ENCODE peak calls at places on chromosome 4, in six cellular contexts. A is neural progenitor cell, F is mucosa of descending colon, W is ovary, O is tibial artery, V is kidney epithelial cell. C is an unnamed sample.

GRCh38 chr4:80180743-80181142 is 16.6 kb upstream of the PRDM8 start:
- DNase-seq in A (no peak), O (no peak), F (no peak), W (no peak), V (no peak), C (no peak)

GRCh38 chr4:57162499-57163019 is 52.4 kb upstream of the IGFBP7 start:
- DNase-seq in V (no peak), W (no peak), O (no peak), A (no peak), F (no peak), C (no peak)

GRCh38 chr4:89158884-89159503 is 47.7 kb downstream of the TIGD2 start:
- DNase-seq in F (no peak), A (peak), V (no peak), O (no peak), W (no peak), C (no peak)

GRCh38 chr4:113052379-113052951 is 3.0 kb downstream of the ANK2 start:
- DNase-seq in W (peak), F (no peak), V (peak), O (no peak), A (no peak), C (no peak)

GRCh38 chr4:189204616-189205015 is 736.1 kb upstream of the FRG1 start:
- DNase-seq in A (no peak), O (no peak), F (no peak), W (no peak), V (no peak), C (no peak)

GRCh38 chr4:142285222-142285583 is 560.9 kb downstream of the INPP4B start:
- DNase-seq in A (no peak), F (no peak), V (no peak), W (no peak), O (no peak), C (no peak)

GRCh38 chr4:20172070-20172760 is 79.5 kb upstream of the SLIT2 start:
- DNase-seq in O (no peak), A (no peak), F (no peak), V (no peak), W (no peak), C (no peak)

GRCh38 chr4:54513231-54513630 is 144.5 kb upstream of the KIT start:
- DNase-seq in F (no peak), O (peak), V (no peak), W (no peak), A (no peak), C (no peak)

GRCh38 chr4:25172964-25173917 is 13.0 kb upstream of the SEPSECS start:
- DNase-seq in V (peak), O (peak), A (no peak), W (no peak), F (no peak), C (no peak)

DNA sequence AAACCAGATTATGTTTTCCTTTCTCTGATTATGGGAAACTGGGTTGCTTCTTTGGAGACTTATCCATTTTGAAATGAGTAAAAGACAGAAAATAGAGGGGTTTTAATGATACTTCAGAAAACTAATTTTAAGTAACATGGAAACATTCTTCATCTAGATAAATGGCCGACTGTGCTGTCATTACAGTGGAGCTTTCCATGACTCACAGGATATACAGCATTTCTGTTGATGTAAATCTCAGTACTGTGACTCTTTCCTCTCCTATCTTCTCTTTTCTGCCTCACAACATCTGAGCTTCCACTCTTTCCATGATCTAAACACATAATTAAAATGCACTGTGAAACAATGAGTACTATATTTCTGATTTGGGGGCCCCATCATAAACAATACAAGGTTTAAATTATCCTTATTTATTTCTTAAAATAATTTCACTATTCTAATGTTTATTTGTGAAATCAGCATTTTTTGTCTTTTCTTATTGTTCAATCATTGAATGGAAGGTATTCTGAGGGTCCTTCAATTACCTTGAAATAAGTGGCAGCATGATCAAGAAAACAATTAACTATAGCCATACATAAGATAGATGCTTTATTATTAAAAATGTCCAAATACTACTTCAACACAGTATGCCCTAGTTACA is 19.3 kb downstream of the SEC24D start:
- DNase-seq in A (no peak), O (no peak), W (no peak), F (no peak), V (no peak), C (no peak)
- TF ChIP-seq CTCF in A (no peak), O (no peak), W (no peak), F (no peak), V (no peak), C (no peak)

GRCh38 chr4:148852092-148852699 is 410.0 kb upstream of the NR3C2 start:
- DNase-seq in W (no peak), F (no peak), A (no peak), O (no peak), V (no peak), C (no peak)
- TF ChIP-seq CTCF in W (no peak), F (no peak), A (peak), O (no peak), V (no peak), C (no peak)

DNA sequence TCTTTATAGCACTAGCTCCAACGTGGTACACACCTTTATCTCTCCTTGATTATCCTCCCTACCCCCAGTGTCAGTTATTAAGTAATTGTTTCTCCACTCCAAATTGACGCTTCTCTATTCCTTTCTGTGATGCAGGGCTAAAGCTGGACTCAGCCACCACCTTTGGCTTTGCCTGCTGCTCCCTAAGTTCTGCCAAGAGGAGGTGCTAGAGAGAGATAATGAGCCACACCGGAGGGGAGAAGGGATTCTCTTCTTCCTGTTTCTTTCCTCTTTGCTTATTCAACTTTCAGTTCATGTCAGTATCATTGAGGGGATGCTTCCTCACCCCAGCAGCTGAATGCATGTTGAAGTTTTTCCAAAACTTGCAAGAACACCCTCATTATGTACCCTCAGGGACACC is 176.5 kb downstream of the GBA3 start:
- DNase-seq in W (no peak), V (no peak), F (no peak), A (peak), O (no peak), C (no peak)
- TF ChIP-seq CTCF in W (no peak), V (peak), F (no peak), A (peak), O (no peak), C (no peak)

DNA sequence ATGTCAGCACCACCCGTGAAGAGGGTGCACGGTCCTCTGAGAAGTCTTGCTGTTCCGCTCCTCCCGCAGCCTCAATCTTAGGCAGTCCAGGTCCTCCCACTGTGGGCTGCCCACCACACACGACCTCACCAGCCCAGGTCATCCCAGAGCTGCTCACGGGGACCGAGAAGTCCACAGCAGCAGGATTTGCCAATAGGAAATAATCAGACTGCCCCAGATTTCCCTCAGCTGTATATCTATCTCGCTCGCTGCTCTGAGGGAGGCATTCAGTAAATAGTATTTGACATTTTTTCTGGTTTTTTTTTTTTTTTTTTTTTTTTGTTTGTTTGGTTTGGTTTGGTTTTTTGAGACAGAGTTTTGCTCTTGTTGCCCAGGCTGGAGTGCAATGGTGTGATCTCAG is 83.8 kb downstream of the STOX2 start:
- DNase-seq in W (no peak), V (no peak), F (no peak), A (no peak), O (no peak), C (no peak)
- TF ChIP-seq CTCF in W (no peak), V (no peak), F (no peak), A (no peak), O (no peak), C (no peak)

GRCh38 chr4:26360273-26360672 is 39.5 kb downstream of the RBPJ start:
- DNase-seq in F (no peak), O (no peak), A (no peak), V (no peak), W (no peak), C (no peak)
- TF ChIP-seq CTCF in F (no peak), O (no peak), A (no peak), V (no peak), W (no peak), C (no peak)

GRCh38 chr4:47330856-47331255 is 132.6 kb downstream of the COMMD8 start:
- DNase-seq in F (no peak), A (no peak), V (no peak), O (no peak), W (no peak), C (no peak)
- TF ChIP-seq CTCF in F (no peak), A (no peak), V (no peak), O (no peak), W (no peak), C (no peak)

GRCh38 chr4:15964159-15964558 is 1.2 kb upstream of the FGFBP2 start:
- DNase-seq in V (no peak), W (no peak), A (no peak), F (no peak), O (no peak), C (no peak)

GRCh38 chr4:15961778-15962510 is 1.0 kb downstream of the FGFBP2 start:
- DNase-seq in O (no peak), A (no peak), F (no peak), V (no peak), W (no peak), C (no peak)

GRCh38 chr4:15963568-15963967 is 593 bp upstream of the FGFBP2 start:
- DNase-seq in A (no peak), V (no peak), F (no peak), O (no peak), W (no peak), C (no peak)

GRCh38 chr4:15965325-15965724 is 2.4 kb upstream of the FGFBP2 start:
- DNase-seq in A (no peak), F (no peak), W (no peak), O (no peak), V (no peak), C (no peak)

GRCh38 chr4:15963001-15963451 is at the start of gene FGFBP2:
- DNase-seq in V (no peak), F (peak), O (peak), W (no peak), A (peak), C (peak)
- TF ChIP-seq CTCF in V (peak), F (peak), O (no peak), W (no peak), A (peak), C (peak)

GRCh38 chr4:180557348-180557747 is 1685.9 kb upstream of the TENM3 start:
- DNase-seq in V (no peak), F (no peak), W (no peak), A (no peak), O (no peak), C (no peak)
- TF ChIP-seq CTCF in V (peak), F (no peak), W (no peak), A (peak), O (no peak), C (peak)

GRCh38 chr4:22356996-22357596 is 158.8 kb downstream of the ADGRA3 start:
- DNase-seq in F (no peak), A (no peak), W (no peak), O (no peak), V (no peak), C (no peak)
- TF ChIP-seq CTCF in F (no peak), A (peak), W (no peak), O (no peak), V (peak), C (no peak)

C was measured in glutamatergic neuron.